ENCODE peak calls at places on chromosomes 7 and 10, in nine cellular contexts. One of them, this sample, is unnamed.

GRCh38 chr7:142832452-142832851 is 22.4 kb upstream of the EPHB6 start:
- DNase-seq in cardiac fibroblast: peak
- DNase-seq in body of pancreas: no peak
- DNase-seq in Kasumi-1: no peak
- DNase-seq in non-pigmented ciliary epithelial cell: no peak
- DNase-seq in NCI-H2029 treated with DMSO at 0.1 percent for 48 hours: no peak
- DNase-seq in NCI-H1092: no peak
- DNase-seq in Calu3: no peak
- DNase-seq in naive thymus-derived CD8-positive, alpha-beta T cell: no peak
- DNase-seq in this sample: no peak

GRCh38 chr7:80905334-80905733 is 13.5 kb downstream of the SEMA3C start:
- DNase-seq in non-pigmented ciliary epithelial cell: no peak
- DNase-seq in NCI-H2029 treated with DMSO at 0.1 percent for 48 hours: no peak
- DNase-seq in Calu3: no peak
- DNase-seq in cardiac fibroblast: no peak
- DNase-seq in Kasumi-1: no peak
- DNase-seq in naive thymus-derived CD8-positive, alpha-beta T cell: no peak
- DNase-seq in NCI-H1092: no peak
- DNase-seq in body of pancreas: no peak
- DNase-seq in this sample: peak

GRCh38 chr10:125772112-125772863 is 3.3 kb downstream of the MMP21 start:
- DNase-seq in Kasumi-1: no peak
- DNase-seq in Calu3: no peak
- DNase-seq in body of pancreas: no peak
- DNase-seq in NCI-H2029 treated with DMSO at 0.1 percent for 48 hours: no peak
- DNase-seq in non-pigmented ciliary epithelial cell: no peak
- DNase-seq in naive thymus-derived CD8-positive, alpha-beta T cell: no peak
- DNase-seq in cardiac fibroblast: no peak
- DNase-seq in NCI-H1092: no peak
- DNase-seq in this sample: no peak

GRCh38 chr10:132335189-132336063 is 3.4 kb downstream of the LRRC27 start:
- DNase-seq in naive thymus-derived CD8-positive, alpha-beta T cell: no peak
- DNase-seq in body of pancreas: no peak
- DNase-seq in cardiac fibroblast: no peak
- DNase-seq in non-pigmented ciliary epithelial cell: no peak
- DNase-seq in Calu3: no peak
- DNase-seq in NCI-H2029 treated with DMSO at 0.1 percent for 48 hours: no peak
- DNase-seq in NCI-H1092: no peak
- DNase-seq in Kasumi-1: no peak
- DNase-seq in this sample: no peak

GRCh38 chr7:46725838-46726237 is 804.8 kb upstream of the IGFBP3 start:
- DNase-seq in NCI-H2029 treated with DMSO at 0.1 percent for 48 hours: no peak
- DNase-seq in Calu3: no peak
- DNase-seq in non-pigmented ciliary epithelial cell: no peak
- DNase-seq in body of pancreas: no peak
- DNase-seq in cardiac fibroblast: peak
- DNase-seq in naive thymus-derived CD8-positive, alpha-beta T cell: no peak
- DNase-seq in NCI-H1092: no peak
- DNase-seq in Kasumi-1: no peak
- DNase-seq in this sample: no peak

GRCh38 chr7:33351709-33352108 is 222.3 kb downstream of the BBS9 start:
- DNase-seq in NCI-H2029 treated with DMSO at 0.1 percent for 48 hours: no peak
- DNase-seq in NCI-H1092: no peak
- DNase-seq in Calu3: no peak
- DNase-seq in body of pancreas: no peak
- DNase-seq in Kasumi-1: no peak
- DNase-seq in cardiac fibroblast: no peak
- DNase-seq in non-pigmented ciliary epithelial cell: no peak
- DNase-seq in naive thymus-derived CD8-positive, alpha-beta T cell: no peak
- DNase-seq in this sample: no peak

GRCh38 chr10:69901623-69902505 is 100.2 kb downstream of the COL13A1 start:
- DNase-seq in Calu3: peak
- DNase-seq in non-pigmented ciliary epithelial cell: peak
- DNase-seq in Kasumi-1: peak
- DNase-seq in NCI-H1092: no peak
- DNase-seq in cardiac fibroblast: peak
- DNase-seq in NCI-H2029 treated with DMSO at 0.1 percent for 48 hours: no peak
- DNase-seq in naive thymus-derived CD8-positive, alpha-beta T cell: no peak
- DNase-seq in body of pancreas: peak
- DNase-seq in this sample: peak

GRCh38 chr7:1049006-1049741 is 4.8 kb downstream of the GPR146 start:
- DNase-seq in non-pigmented ciliary epithelial cell: no peak
- DNase-seq in cardiac fibroblast: no peak
- DNase-seq in NCI-H1092: no peak
- DNase-seq in Calu3: no peak
- DNase-seq in Kasumi-1: peak
- DNase-seq in NCI-H2029 treated with DMSO at 0.1 percent for 48 hours: no peak
- DNase-seq in naive thymus-derived CD8-positive, alpha-beta T cell: no peak
- DNase-seq in body of pancreas: no peak
- DNase-seq in this sample: no peak

GRCh38 chr7:87344446-87344845 is 1.0 kb upstream of the CROT start:
- DNase-seq in Kasumi-1: no peak
- DNase-seq in naive thymus-derived CD8-positive, alpha-beta T cell: no peak
- DNase-seq in Calu3: no peak
- DNase-seq in NCI-H2029 treated with DMSO at 0.1 percent for 48 hours: no peak
- DNase-seq in body of pancreas: no peak
- DNase-seq in NCI-H1092: no peak
- DNase-seq in non-pigmented ciliary epithelial cell: no peak
- DNase-seq in cardiac fibroblast: peak
- DNase-seq in this sample: no peak

GRCh38 chr10:132232553-132232949 is 45.8 kb downstream of the DPYSL4 start:
- DNase-seq in naive thymus-derived CD8-positive, alpha-beta T cell: no peak
- DNase-seq in NCI-H2029 treated with DMSO at 0.1 percent for 48 hours: no peak
- DNase-seq in non-pigmented ciliary epithelial cell: no peak
- DNase-seq in body of pancreas: no peak
- DNase-seq in Calu3: no peak
- DNase-seq in cardiac fibroblast: no peak
- DNase-seq in NCI-H1092: no peak
- DNase-seq in Kasumi-1: peak
- DNase-seq in this sample: no peak

GRCh38 chr10:74049995-74050394 is 52.1 kb downstream of the VCL start:
- DNase-seq in Kasumi-1: no peak
- DNase-seq in non-pigmented ciliary epithelial cell: no peak
- DNase-seq in body of pancreas: no peak
- DNase-seq in NCI-H2029 treated with DMSO at 0.1 percent for 48 hours: no peak
- DNase-seq in Calu3: no peak
- DNase-seq in cardiac fibroblast: peak
- DNase-seq in naive thymus-derived CD8-positive, alpha-beta T cell: no peak
- DNase-seq in NCI-H1092: no peak
- DNase-seq in this sample: no peak

GRCh38 chr10:79148452-79149344 is 79.9 kb downstream of the ZMIZ1 start:
- DNase-seq in NCI-H2029 treated with DMSO at 0.1 percent for 48 hours: no peak
- DNase-seq in Calu3: peak
- DNase-seq in naive thymus-derived CD8-positive, alpha-beta T cell: no peak
- DNase-seq in non-pigmented ciliary epithelial cell: no peak
- DNase-seq in Kasumi-1: no peak
- DNase-seq in body of pancreas: peak
- DNase-seq in cardiac fibroblast: peak
- DNase-seq in NCI-H1092: peak
- DNase-seq in this sample: no peak

GRCh38 chr7:133358728-133359127 is 105.8 kb downstream of the EXOC4 start:
- DNase-seq in Kasumi-1: no peak
- DNase-seq in cardiac fibroblast: peak
- DNase-seq in non-pigmented ciliary epithelial cell: no peak
- DNase-seq in naive thymus-derived CD8-positive, alpha-beta T cell: no peak
- DNase-seq in NCI-H2029 treated with DMSO at 0.1 percent for 48 hours: no peak
- DNase-seq in body of pancreas: no peak
- DNase-seq in NCI-H1092: no peak
- DNase-seq in Calu3: no peak
- DNase-seq in this sample: no peak

GRCh38 chr10:13831711-13832110 is 244.9 kb downstream of the PRPF18 start:
- DNase-seq in NCI-H2029 treated with DMSO at 0.1 percent for 48 hours: no peak
- DNase-seq in naive thymus-derived CD8-positive, alpha-beta T cell: no peak
- DNase-seq in Calu3: no peak
- DNase-seq in body of pancreas: no peak
- DNase-seq in non-pigmented ciliary epithelial cell: no peak
- DNase-seq in cardiac fibroblast: no peak
- DNase-seq in NCI-H1092: no peak
- DNase-seq in Kasumi-1: no peak
- DNase-seq in this sample: peak

GRCh38 chr7:151796091-151796870 is 80.6 kb downstream of the PRKAG2 start:
- DNase-seq in body of pancreas: no peak
- DNase-seq in Kasumi-1: no peak
- DNase-seq in NCI-H2029 treated with DMSO at 0.1 percent for 48 hours: no peak
- DNase-seq in cardiac fibroblast: peak
- DNase-seq in Calu3: peak
- DNase-seq in non-pigmented ciliary epithelial cell: no peak
- DNase-seq in naive thymus-derived CD8-positive, alpha-beta T cell: no peak
- DNase-seq in NCI-H1092: no peak
- DNase-seq in this sample: no peak

GRCh38 chr7:27606270-27607209 is 56.1 kb downstream of the HIBADH start:
- DNase-seq in NCI-H1092: peak
- DNase-seq in non-pigmented ciliary epithelial cell: no peak
- DNase-seq in naive thymus-derived CD8-positive, alpha-beta T cell: no peak
- DNase-seq in body of pancreas: no peak
- DNase-seq in Kasumi-1: no peak
- DNase-seq in cardiac fibroblast: peak
- DNase-seq in NCI-H2029 treated with DMSO at 0.1 percent for 48 hours: peak
- DNase-seq in Calu3: no peak
- DNase-seq in this sample: no peak

GRCh38 chr7:92765725-92766124 is 70.6 kb downstream of the CDK6 start:
- DNase-seq in Calu3: peak
- DNase-seq in non-pigmented ciliary epithelial cell: no peak
- DNase-seq in NCI-H1092: no peak
- DNase-seq in naive thymus-derived CD8-positive, alpha-beta T cell: no peak
- DNase-seq in cardiac fibroblast: peak
- DNase-seq in NCI-H2029 treated with DMSO at 0.1 percent for 48 hours: no peak
- DNase-seq in body of pancreas: no peak
- DNase-seq in Kasumi-1: no peak
- DNase-seq in this sample: no peak

GRCh38 chr10:109892885-109893284 is 30.4 kb downstream of the XPNPEP1 start:
- DNase-seq in body of pancreas: no peak
- DNase-seq in cardiac fibroblast: peak
- DNase-seq in Kasumi-1: no peak
- DNase-seq in naive thymus-derived CD8-positive, alpha-beta T cell: no peak
- DNase-seq in Calu3: no peak
- DNase-seq in NCI-H2029 treated with DMSO at 0.1 percent for 48 hours: no peak
- DNase-seq in NCI-H1092: no peak
- DNase-seq in non-pigmented ciliary epithelial cell: no peak
- DNase-seq in this sample: no peak

GRCh38 chr10:642186-642890 is 47.1 kb downstream of the DIP2C start:
- DNase-seq in body of pancreas: peak
- DNase-seq in NCI-H1092: no peak
- DNase-seq in Kasumi-1: no peak
- DNase-seq in NCI-H2029 treated with DMSO at 0.1 percent for 48 hours: no peak
- DNase-seq in Calu3: peak
- DNase-seq in cardiac fibroblast: no peak
- DNase-seq in non-pigmented ciliary epithelial cell: no peak
- DNase-seq in naive thymus-derived CD8-positive, alpha-beta T cell: no peak
- DNase-seq in this sample: no peak

GRCh38 chr10:6766061-6766460 is 186.0 kb upstream of the PRKCQ start:
- DNase-seq in non-pigmented ciliary epithelial cell: no peak
- DNase-seq in Calu3: no peak
- DNase-seq in NCI-H1092: no peak
- DNase-seq in NCI-H2029 treated with DMSO at 0.1 percent for 48 hours: no peak
- DNase-seq in Kasumi-1: no peak
- DNase-seq in cardiac fibroblast: peak
- DNase-seq in naive thymus-derived CD8-positive, alpha-beta T cell: no peak
- DNase-seq in body of pancreas: no peak
- DNase-seq in this sample: no peak

GRCh38 chr7:139451638-139452037 is 31.8 kb downstream of the KLRG2 start:
- DNase-seq in non-pigmented ciliary epithelial cell: no peak
- DNase-seq in Calu3: no peak
- DNase-seq in naive thymus-derived CD8-positive, alpha-beta T cell: no peak
- DNase-seq in NCI-H1092: no peak
- DNase-seq in NCI-H2029 treated with DMSO at 0.1 percent for 48 hours: no peak
- DNase-seq in cardiac fibroblast: peak
- DNase-seq in body of pancreas: no peak
- DNase-seq in Kasumi-1: no peak
- DNase-seq in this sample: no peak

GRCh38 chr7:103113164-103113563 is 35.7 kb downstream of the NAPEPLD start:
- DNase-seq in non-pigmented ciliary epithelial cell: peak
- DNase-seq in NCI-H2029 treated with DMSO at 0.1 percent for 48 hours: no peak
- DNase-seq in cardiac fibroblast: peak
- DNase-seq in NCI-H1092: no peak
- DNase-seq in Calu3: peak
- DNase-seq in Kasumi-1: no peak
- DNase-seq in body of pancreas: no peak
- DNase-seq in naive thymus-derived CD8-positive, alpha-beta T cell: no peak
- DNase-seq in this sample: no peak

GRCh38 chr7:140923358-140924006 is 1.2 kb downstream of the BRAF start:
- DNase-seq in Calu3: no peak
- DNase-seq in body of pancreas: peak
- DNase-seq in naive thymus-derived CD8-positive, alpha-beta T cell: no peak
- DNase-seq in NCI-H1092: peak
- DNase-seq in NCI-H2029 treated with DMSO at 0.1 percent for 48 hours: no peak
- DNase-seq in cardiac fibroblast: peak
- DNase-seq in non-pigmented ciliary epithelial cell: no peak
- DNase-seq in Kasumi-1: peak
- DNase-seq in this sample: peak

GRCh38 chr7:120933475-120933874 is 17.1 kb upstream of the ING3 start:
- DNase-seq in Kasumi-1: no peak
- DNase-seq in NCI-H1092: no peak
- DNase-seq in non-pigmented ciliary epithelial cell: no peak
- DNase-seq in cardiac fibroblast: no peak
- DNase-seq in naive thymus-derived CD8-positive, alpha-beta T cell: no peak
- DNase-seq in Calu3: no peak
- DNase-seq in NCI-H2029 treated with DMSO at 0.1 percent for 48 hours: no peak
- DNase-seq in body of pancreas: no peak
- DNase-seq in this sample: no peak

This sample was measured in NCI-H2227 treated with DMSO at 0.1 percent for 48 hours.